ENCODE peak calls at places on chromosomes 5 and 9, in seven cellular contexts. K is COR-L47, C is right atrium auricular region, Q is globus pallidus, B is Kasumi-1, N is psoas muscle, H is endothelial cell of umbilical vein. X is an unnamed sample.

GRCh38 chr5:157024213-157024959 is 34.5 kb downstream of the HAVCR1 start:
- DNase-seq in N (no peak), Q (no peak), B (no peak), C (no peak), K (no peak), H (no peak), X (no peak)

GRCh38 chr9:127388856-127389238 is 8.1 kb upstream of the SLC2A8 start:
- DNase-seq in Q (no peak), H (no peak), N (no peak), C (no peak), K (no peak), B (no peak), X (no peak)

GRCh38 chr5:6683241-6683640 is 30.0 kb upstream of the TENT4A start:
- DNase-seq in B (no peak), Q (no peak), K (no peak), C (no peak), H (no peak), N (no peak), X (no peak)

GRCh38 chr9:89387970-89388867 is 69.9 kb downstream of the SECISBP2 start:
- DNase-seq in H (no peak), N (peak), Q (peak), B (peak), K (no peak), C (peak), X (peak)

GRCh38 chr5:123876265-123876790 is 364.4 kb downstream of the CSNK1G3 start:
- DNase-seq in H (no peak), B (no peak), Q (no peak), K (no peak), N (no peak), C (no peak), X (no peak)

GRCh38 chr9:136536051-136536720 is 9.7 kb downstream of the NOTCH1 start:
- DNase-seq in H (no peak), B (no peak), K (no peak), N (no peak), Q (no peak), C (no peak), X (no peak)

GRCh38 chr5:66976108-66976507 is 220.5 kb downstream of the CD180 start:
- DNase-seq in N (no peak), C (no peak), Q (no peak), B (no peak), K (no peak), H (no peak), X (no peak)

GRCh38 chr9:91515074-91515687 is 91.5 kb upstream of the NFIL3 start:
- DNase-seq in K (no peak), H (peak), B (no peak), Q (peak), N (peak), C (no peak), X (peak)

GRCh38 chr9:137084526-137084925 is 2.3 kb upstream of the MAN1B1 start:
- DNase-seq in N (no peak), H (no peak), B (no peak), C (no peak), K (no peak), Q (no peak), X (no peak)

GRCh38 chr9:16413509-16414016 is 456.9 kb downstream of the BNC2 start:
- DNase-seq in H (no peak), K (no peak), B (no peak), Q (no peak), C (peak), N (no peak), X (peak)

GRCh38 chr5:15719784-15720183 is 219.8 kb downstream of the FBXL7 start:
- DNase-seq in H (peak), K (no peak), Q (peak), C (no peak), B (no peak), N (no peak), X (no peak)

GRCh38 chr9:133998915-133999580 is 6.9 kb upstream of the VAV2 start:
- DNase-seq in C (no peak), K (no peak), H (no peak), Q (no peak), N (no peak), B (no peak), X (peak)

GRCh38 chr9:1013018-1013417 is 36.6 kb downstream of the DMRT3 start:
- DNase-seq in C (no peak), B (no peak), K (no peak), N (no peak), H (no peak), Q (no peak), X (no peak)

GRCh38 chr9:81389569-81389993 is 299.8 kb downstream of the TLE1 start:
- DNase-seq in N (peak), Q (no peak), B (no peak), H (peak), K (no peak), C (peak), X (peak)

GRCh38 chr9:135204177-135204576 is 116.7 kb downstream of the OLFM1 start:
- DNase-seq in H (no peak), N (no peak), Q (no peak), K (no peak), B (no peak), C (no peak), X (no peak)

GRCh38 chr9:130276121-130276520 is 10.6 kb downstream of the HMCN2 start:
- DNase-seq in B (no peak), C (no peak), N (no peak), K (no peak), Q (no peak), H (no peak), X (peak)

GRCh38 chr5:181280251-181280762 is 19.4 kb upstream of the TRIM52 start:
- DNase-seq in N (no peak), C (no peak), K (no peak), H (no peak), Q (no peak), B (no peak), X (no peak)

GRCh38 chr9:91817493-91818225 is 132.4 kb downstream of the ROR2 start:
- DNase-seq in Q (no peak), C (no peak), B (no peak), K (peak), N (no peak), H (peak), X (peak)

X was measured in amniotic epithelial cell.